ENCODE peak calls at places on chromosomes 3 and 15, in six cellular contexts. D, M, O, L, Y and P are unnamed samples.

GRCh38 chr15:50190166-50190570 is 8.2 kb downstream of the SLC27A2 start:
- DNase-seq in D (no peak), M (no peak), O (no peak), L (no peak), Y (no peak), P (no peak)

GRCh38 chr3:119700269-119700919 is 2.4 kb upstream of the CFAP91 start:
- DNase-seq in D (peak), M (no peak), O (no peak), L (no peak), Y (peak), P (no peak)

GRCh38 chr15:36407647-36408046 is 171.8 kb upstream of the CDIN1 start:
- DNase-seq in D (no peak), M (no peak), O (no peak), L (peak), Y (peak), P (no peak)

GRCh38 chr3:147356909-147357733 is 49.2 kb downstream of the ZIC4 start:
- DNase-seq in D (no peak), M (peak), O (peak), L (no peak), Y (no peak), P (peak)

GRCh38 chr3:148466143-148466542 is 231.6 kb upstream of the AGTR1 start:
- DNase-seq in D (no peak), M (no peak), O (no peak), L (no peak), Y (no peak), P (peak)

GRCh38 chr3:111667621-111668239 is 72.6 kb upstream of the ZBED2 start:
- DNase-seq in D (peak), M (no peak), O (no peak), L (no peak), Y (no peak), P (no peak)

GRCh38 chr3:44208086-44208485 is 33.6 kb upstream of the TOPAZ1 start:
- DNase-seq in D (no peak), M (no peak), O (no peak), L (no peak), Y (no peak), P (no peak)

GRCh38 chr3:148175215-148175614 is 522.5 kb upstream of the AGTR1 start:
- DNase-seq in D (no peak), M (no peak), O (no peak), L (no peak), Y (no peak), P (no peak)

GRCh38 chr15:45618813-45619212 is 16.0 kb upstream of the SQOR start:
- DNase-seq in D (no peak), M (no peak), O (no peak), L (peak), Y (no peak), P (no peak)

GRCh38 chr15:83320404-83320803 is 35.9 kb upstream of the BNC1 start:
- DNase-seq in D (no peak), M (no peak), O (no peak), L (no peak), Y (no peak), P (no peak)

GRCh38 chr15:49815937-49816336 is 195.1 kb downstream of the DTWD1 start:
- DNase-seq in D (peak), M (no peak), O (no peak), L (no peak), Y (no peak), P (no peak)

GRCh38 chr3:160739079-160739478 is 17.0 kb upstream of the PPM1L start:
- DNase-seq in D (no peak), M (no peak), O (no peak), L (no peak), Y (no peak), P (no peak)

GRCh38 chr3:127888564-127889107 is 26.4 kb upstream of the KBTBD12 start:
- DNase-seq in D (no peak), M (no peak), O (no peak), L (no peak), Y (no peak), P (no peak)

GRCh38 chr3:150787741-150788370 is 24.9 kb upstream of the SIAH2 start:
- DNase-seq in D (no peak), M (peak), O (peak), L (peak), Y (peak), P (peak)

GRCh38 chr15:66775127-66776105 is 73.4 kb downstream of the SMAD6 start:
- DNase-seq in D (no peak), M (no peak), O (no peak), L (no peak), Y (no peak), P (no peak)

GRCh38 chr15:52789601-52790165 is 453 bp downstream of the ONECUT1 start:
- DNase-seq in D (no peak), M (no peak), O (peak), L (no peak), Y (no peak), P (peak)

GRCh38 chr15:44317423-44317822 is 28.9 kb downstream of the GOLM2 start:
- DNase-seq in D (no peak), M (no peak), O (no peak), L (no peak), Y (no peak), P (peak)

GRCh38 chr3:23035927-23036640 is 167.0 kb upstream of the UBE2E2 start:
- DNase-seq in D (no peak), M (peak), O (no peak), L (no peak), Y (peak), P (peak)
- TF ChIP-seq CREB1 in D (no peak), M (no peak), O (no peak), L (no peak), Y (no peak), P (no peak)

GRCh38 chr3:85533586-85533985 is 574.8 kb downstream of the CADM2 start:
- DNase-seq in D (no peak), M (no peak), O (no peak), L (no peak), Y (no peak), P (no peak)

GRCh38 chr3:85539232-85539631 is 580.4 kb downstream of the CADM2 start:
- DNase-seq in D (no peak), M (no peak), O (no peak), L (no peak), Y (no peak), P (no peak)

DNA sequence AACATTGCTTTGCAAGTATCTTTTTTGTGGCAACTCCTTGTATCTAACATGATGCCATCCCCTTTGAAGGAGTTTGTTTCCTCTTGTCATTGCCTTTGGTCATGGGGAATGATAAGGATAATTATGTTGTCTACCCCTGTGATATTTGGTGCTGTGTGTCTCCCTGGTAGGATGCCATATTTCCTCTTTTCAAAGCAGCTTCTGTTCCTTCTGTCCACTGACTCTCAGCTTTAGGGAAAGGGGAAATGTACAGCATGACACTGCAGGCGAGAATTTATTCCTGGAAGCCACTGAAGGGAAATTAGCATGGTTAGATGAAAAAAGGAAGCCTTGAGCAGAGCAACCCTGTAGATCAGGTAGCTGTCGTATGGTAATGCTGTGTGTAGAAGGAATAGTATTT is 576.7 kb downstream of the CADM2 start:
- DNase-seq in D (no peak), M (no peak), O (no peak), L (no peak), Y (no peak), P (no peak)
- TF ChIP-seq CREB1 in D (no peak), M (no peak), O (no peak), L (no peak), Y (no peak), P (no peak)

DNA sequence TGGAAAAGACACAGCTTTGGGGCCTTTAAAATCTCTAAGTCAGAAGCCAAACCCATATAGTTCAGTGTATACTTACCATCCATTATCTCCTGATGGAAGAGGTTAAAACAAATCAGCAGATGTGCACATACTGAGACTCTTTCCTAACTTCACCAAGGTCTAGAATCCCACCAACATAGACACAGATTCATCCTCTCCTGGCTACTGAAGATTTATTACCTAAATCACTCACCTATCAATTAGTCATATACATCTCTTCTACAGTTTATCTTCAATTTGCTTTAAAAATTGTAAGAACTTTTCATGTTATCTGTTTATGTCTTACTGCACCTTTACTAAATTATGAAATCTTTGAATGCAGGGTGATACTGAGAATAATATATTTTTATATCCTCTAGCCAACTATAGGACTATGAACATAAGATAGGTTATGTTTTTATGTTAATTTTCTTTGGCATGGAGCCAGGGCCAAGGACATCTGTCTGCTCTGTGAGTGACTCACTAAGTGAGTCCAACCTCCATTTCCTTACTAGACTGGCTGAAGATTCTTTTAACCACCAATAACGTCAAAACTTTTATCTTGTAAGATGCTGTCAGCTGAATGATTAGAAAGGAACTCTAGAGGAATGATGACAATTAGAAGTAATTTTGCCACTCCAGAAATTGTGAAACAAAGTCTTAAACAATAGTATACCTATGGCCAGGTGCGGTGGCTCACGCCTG is 397.6 kb downstream of the FOXP1 start:
- DNase-seq in D (no peak), M (no peak), O (no peak), L (peak), Y (no peak), P (no peak)
- TF ChIP-seq CREB1 in D (no peak), M (no peak), O (no peak), L (no peak), Y (no peak), P (no peak)

GRCh38 chr3:158520433-158520832 is 50.6 kb upstream of the MLF1 start:
- DNase-seq in D (no peak), M (no peak), O (no peak), L (no peak), Y (no peak), P (no peak)
- TF ChIP-seq CREB1 in D (no peak), M (no peak), O (no peak), L (no peak), Y (no peak), P (no peak)

GRCh38 chr3:101925564-101925963 is 76.2 kb downstream of the NFKBIZ start:
- DNase-seq in D (no peak), M (no peak), O (no peak), L (no peak), Y (no peak), P (no peak)
- TF ChIP-seq CREB1 in D (no peak), M (no peak), O (no peak), L (no peak), Y (no peak), P (no peak)

GRCh38 chr3:170809975-170810357 is 60.0 kb downstream of the RPL22L1 start:
- DNase-seq in D (no peak), M (no peak), O (no peak), L (no peak), Y (no peak), P (no peak)

GRCh38 chr3:170808041-170808440 is 62.0 kb downstream of the RPL22L1 start:
- DNase-seq in D (no peak), M (no peak), O (no peak), L (no peak), Y (no peak), P (no peak)

GRCh38 chr3:170811515-170811914 is 58.5 kb downstream of the RPL22L1 start:
- DNase-seq in D (no peak), M (no peak), O (no peak), L (peak), Y (no peak), P (no peak)

GRCh38 chr3:170806676-170807075 is 63.3 kb downstream of the RPL22L1 start:
- DNase-seq in D (no peak), M (no peak), O (no peak), L (no peak), Y (no peak), P (no peak)

GRCh38 chr3:170809021-170809974 is 60.7 kb downstream of the RPL22L1 start:
- DNase-seq in D (no peak), M (peak), O (no peak), L (peak), Y (peak), P (peak)
- TF ChIP-seq CREB1 in D (no peak), M (no peak), O (no peak), L (no peak), Y (no peak), P (no peak)

DNA sequence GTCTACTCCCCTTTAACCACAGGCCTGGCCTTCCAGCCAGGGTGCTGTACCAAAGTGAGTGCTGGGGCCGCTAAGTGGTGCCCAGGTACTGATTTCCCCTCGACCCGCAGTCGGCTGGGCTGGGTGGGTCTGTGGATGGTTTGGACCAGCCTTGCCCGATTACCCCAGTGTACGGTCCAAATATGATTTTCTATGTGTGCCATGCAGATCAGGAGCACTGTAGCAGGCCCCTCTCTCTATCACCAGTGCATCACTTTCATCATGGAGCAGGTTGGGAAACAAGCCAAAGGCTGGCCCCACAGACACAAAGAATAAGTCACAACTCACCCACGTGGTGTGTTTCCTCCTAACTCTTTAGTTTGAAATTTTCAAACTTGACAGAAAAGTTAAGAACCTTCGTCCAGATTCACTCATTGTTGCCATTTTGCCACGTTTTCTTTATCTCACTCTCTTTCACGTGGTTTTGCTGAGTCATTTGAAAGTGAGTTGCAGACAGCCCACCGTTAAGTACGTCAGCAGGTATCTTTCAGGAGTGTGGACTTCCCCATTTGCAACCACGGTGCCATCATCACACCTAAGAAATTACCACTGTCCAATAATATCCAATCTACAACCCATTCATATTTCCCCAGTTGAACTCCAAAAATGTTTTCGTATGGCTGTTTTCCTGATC is 37.0 kb downstream of the ZNF710 start:
- DNase-seq in D (peak), M (no peak), O (no peak), L (no peak), Y (peak), P (no peak)
- TF ChIP-seq CREB1 in D (peak), M (no peak), O (no peak), L (peak), Y (no peak), P (no peak)

DNA sequence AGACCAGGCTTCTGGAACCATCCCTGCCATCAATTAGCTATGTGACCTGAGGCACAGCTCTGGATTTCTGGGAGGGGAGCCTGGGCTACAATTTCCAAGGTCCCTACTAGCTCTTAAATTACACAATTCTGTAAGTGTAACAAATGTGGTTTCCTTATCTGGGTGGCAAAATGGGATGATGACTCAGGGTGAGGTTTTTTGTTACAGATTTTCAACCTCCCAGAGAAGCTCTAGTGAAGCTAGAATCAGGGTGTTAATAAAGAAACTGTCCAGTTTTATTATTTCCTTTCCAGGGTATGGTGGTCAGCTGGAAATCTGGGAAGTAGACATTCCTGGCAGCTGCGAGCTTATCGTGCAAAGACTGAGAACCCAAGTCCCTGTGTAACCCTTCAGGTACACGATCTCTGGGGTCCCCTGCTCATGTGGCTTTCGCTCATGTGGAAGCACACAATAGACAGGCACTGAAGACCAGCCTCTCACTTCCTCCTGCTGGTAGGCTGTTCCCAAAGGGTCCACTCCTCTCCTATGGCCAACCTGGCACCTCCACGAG is 7.3 kb downstream of the RAB27A start:
- DNase-seq in D (no peak), M (no peak), O (no peak), L (peak), Y (no peak), P (no peak)
- TF ChIP-seq CREB1 in D (no peak), M (no peak), O (no peak), L (no peak), Y (no peak), P (no peak)

DNA sequence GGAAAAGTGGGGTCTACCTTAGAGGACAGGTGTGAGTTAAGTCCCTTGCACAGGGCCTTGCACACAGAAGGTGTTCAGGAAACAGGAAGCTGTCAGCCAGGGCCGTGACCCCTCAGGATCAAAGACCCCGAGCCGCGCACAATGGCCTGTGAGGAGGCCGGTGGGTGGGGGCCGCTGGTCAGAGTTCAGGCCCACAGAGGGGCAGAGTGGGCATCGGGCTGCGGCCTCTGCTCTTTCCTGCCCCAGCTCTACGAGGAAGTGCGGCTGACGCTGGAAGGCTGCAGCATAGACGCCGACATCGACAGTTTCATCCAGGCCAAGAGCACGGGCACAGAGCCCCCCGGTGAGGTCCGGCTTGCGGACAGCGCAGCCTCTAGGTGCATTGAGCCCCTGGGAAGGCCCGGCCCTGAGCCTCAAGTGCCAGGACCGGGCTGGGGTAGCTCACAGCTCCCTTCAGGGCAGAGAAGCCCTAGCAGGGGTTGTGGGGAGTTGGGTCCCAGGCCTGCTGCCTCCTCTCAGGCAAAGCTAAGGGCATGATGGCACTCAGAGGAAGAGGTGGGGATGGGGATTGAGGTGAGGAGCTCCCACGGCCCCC is 37.2 kb downstream of the PSTPIP1 start:
- DNase-seq in D (no peak), M (peak), O (peak), L (no peak), Y (peak), P (no peak)
- TF ChIP-seq CREB1 in D (no peak), M (no peak), O (no peak), L (no peak), Y (peak), P (no peak)

GRCh38 chr15:90991587-90992285 is 2.6 kb downstream of the PRC1 start:
- DNase-seq in D (no peak), M (no peak), O (no peak), L (no peak), Y (no peak), P (no peak)
- TF ChIP-seq CREB1 in D (no peak), M (no peak), O (no peak), L (no peak), Y (no peak), P (no peak)